ENCODE peak calls at places on chromosome 17, in four cellular contexts. C is EL; H is ACHN; R is stimulated activated effector memory CD8-positive, alpha-beta T cell treated with anti-CD3 and anti-CD28 coated beads, Interleukin-12 subunit alpha, Interleukin-12 subunit beta, amount 100 ng/mL, for 72 hours. P is an unnamed sample.
A peak's percentile ranks its signal among the peaks of the same experiment; 100 is the strongest.

GRCh38 chr17:66897141-66897540 is 62.2 kb downstream of the CACNG5 start:
- DNase-seq in R (no peak), C (no peak), H (no peak), P (no peak)

GRCh38 chr17:78889525-78889924 is 13.5 kb downstream of the CEP295NL start:
- DNase-seq in C (no peak), R (no peak), H (no peak), P (no peak)

GRCh38 chr17:8382052-8382879 is 727 bp downstream of the RPL26 start:
- DNase-seq in R (no peak), C (no peak), H (peak; percentile 24), P (no peak)

GRCh38 chr17:14311186-14311705 is 10.4 kb downstream of the HS3ST3B1 start:
- DNase-seq in C (no peak), R (no peak), H (no peak), P (no peak)

GRCh38 chr17:38705803-38706624 is 941 bp downstream of the MLLT6 start:
- DNase-seq in C (peak; percentile 51), R (no peak), H (peak; percentile 46), P (peak; percentile 48)

GRCh38 chr17:55527520-55528118 is 16.4 kb upstream of the SMIM36 start:
- DNase-seq in C (peak; percentile 18), R (no peak), H (peak; percentile 46), P (no peak)

GRCh38 chr17:45155483-45155882 is 6.2 kb upstream of the HEXIM2 start:
- DNase-seq in C (no peak), R (no peak), H (no peak), P (no peak)

GRCh38 chr17:56850591-56850990 is 16.6 kb downstream of the DGKE start:
- DNase-seq in C (no peak), H (no peak), R (no peak), P (no peak)

GRCh38 chr17:42112552-42113176 is at the start of gene DHX58:
- DNase-seq in H (peak; percentile 92), C (peak; percentile 95), R (peak; percentile 49), P (peak; percentile 96)

GRCh38 chr17:13244511-13244910 is 226.7 kb upstream of the ELAC2 start:
- DNase-seq in H (no peak), R (no peak), C (no peak), P (no peak)

GRCh38 chr17:49730787-49731441 is 23.1 kb upstream of the SLC35B1 start:
- DNase-seq in C (no peak), R (no peak), H (no peak), P (no peak)

GRCh38 chr17:27339836-27340550 is 46.1 kb downstream of the WSB1 start:
- DNase-seq in H (peak; percentile 55), R (no peak), C (no peak), P (no peak)

GRCh38 chr17:73770115-73770848 is 126.0 kb upstream of the SDK2 start:
- DNase-seq in R (no peak), C (peak; percentile 13), H (peak; percentile 65), P (no peak)

GRCh38 chr17:4950075-4950756 is 703 bp upstream of the ENO3 start:
- DNase-seq in H (no peak), C (no peak), R (no peak), P (no peak)

GRCh38 chr17:22278302-22279275 is 586.3 kb downstream of the KCNJ18 start:
- DNase-seq in H (no peak), C (no peak), R (no peak), P (no peak)

GRCh38 chr17:67520282-67520906 is 143.3 kb downstream of the PITPNC1 start:
- DNase-seq in H (no peak), R (no peak), C (no peak), P (no peak)

GRCh38 chr17:76408037-76408849 is 23.8 kb downstream of the SPHK1 start:
- DNase-seq in C (peak; percentile 50), R (peak; percentile 51), H (peak; percentile 70), P (peak; percentile 67)

GRCh38 chr17:259341-259976 is 78.0 kb upstream of the DOC2B start:
- DNase-seq in H (no peak), C (no peak), R (no peak), P (no peak)

GRCh38 chr17:82601447-82602000 is 46.7 kb downstream of the WDR45B start:
- DNase-seq in R (no peak), H (no peak), C (no peak), P (no peak)

GRCh38 chr17:10186771-10187425 is 11.5 kb downstream of the GAS7 start:
- DNase-seq in R (no peak), H (no peak), C (no peak), P (no peak)

GRCh38 chr17:59845595-59846390 is 47.0 kb downstream of the TUBD1 start:
- DNase-seq in H (peak; percentile 83), R (no peak), C (peak; percentile 61), P (no peak)

GRCh38 chr17:50642722-50643656 is 8.3 kb downstream of the ABCC3 start:
- DNase-seq in R (no peak), C (no peak), H (peak; percentile 47), P (no peak)

GRCh38 chr17:61385091-61385868 is 14.4 kb upstream of the TBX2 start:
- DNase-seq in C (no peak), R (no peak), H (no peak), P (no peak)

GRCh38 chr17:33964344-33964979 is 290.6 kb upstream of the CCL2 start:
- DNase-seq in C (no peak), H (peak; percentile 6), R (no peak), P (peak; percentile 47)

GRCh38 chr17:2215616-2216364 is 87.8 kb downstream of the SMG6 start:
- DNase-seq in H (no peak), C (peak; percentile 84), R (peak; percentile 26), P (peak; percentile 58)

GRCh38 chr17:77540531-77540930 is 399.8 kb downstream of the SEC14L1 start:
- DNase-seq in C (no peak), R (no peak), H (no peak), P (no peak)

GRCh38 chr17:4316648-4317047 is 49.8 kb downstream of the UBE2G1 start:
- DNase-seq in H (no peak), R (no peak), C (no peak), P (no peak)

GRCh38 chr17:8976638-8977037 is 11.1 kb upstream of the PIK3R5 start:
- DNase-seq in R (no peak), H (no peak), C (no peak), P (no peak)

GRCh38 chr17:49573510-49574282 is 2.0 kb upstream of the NXPH3 start:
- DNase-seq in C (no peak), H (no peak), R (no peak), P (no peak)

GRCh38 chr17:1229354-1229890 is 40.8 kb upstream of the BHLHA9 start:
- DNase-seq in R (peak; percentile 29), H (peak; percentile 58), C (peak; percentile 40), P (peak; percentile 96)

GRCh38 chr17:7582401-7583252 is 1.0 kb upstream of the MPDU1 start:
- DNase-seq in H (no peak), R (no peak), C (no peak), P (no peak)

GRCh38 chr17:56707312-56708219 is 114.1 kb downstream of the NOG start:
- DNase-seq in C (no peak), R (no peak), H (no peak), P (no peak)

GRCh38 chr17:77958716-77959215 is 263 bp downstream of the TNRC6C start:
- DNase-seq in H (no peak), C (peak; percentile 5), R (no peak), P (no peak)

GRCh38 chr17:82965371-82965770 is 114.0 kb upstream of the METRNL start:
- DNase-seq in C (no peak), H (no peak), R (no peak), P (no peak)

GRCh38 chr17:13806023-13806553 is 204.4 kb upstream of the HS3ST3A1 start:
- DNase-seq in H (no peak), C (no peak), R (no peak), P (no peak)

GRCh38 chr17:42891539-42892152 is 9.0 kb upstream of the G6PC1 start:
- DNase-seq in C (no peak), R (no peak), H (no peak), P (no peak)

GRCh38 chr17:73068322-73069153 is 23.9 kb downstream of the SLC39A11 start:
- DNase-seq in C (peak; percentile 88), R (no peak), H (no peak), P (no peak)

GRCh38 chr17:37160940-37161339 is 212.2 kb downstream of the AATF start:
- DNase-seq in R (no peak), H (no peak), C (peak; percentile 70), P (no peak)

GRCh38 chr17:69415431-69415830 is 934 bp downstream of the MAP2K6 start:
- DNase-seq in C (no peak), R (no peak), H (no peak), P (no peak)